ENCODE peak calls at places on chromosomes 12 and 14, in six cellular contexts. V is AG04450; G is upper lobe of right lung; R is CD4-positive, alpha-beta memory T cell; Q is CD4-positive, alpha-beta T cell; E is CD8-positive, alpha-beta memory T cell. M is an unnamed sample.

GRCh38 chr12:32454866-32455265 is 55.5 kb downstream of the FGD4 start:
- DNase-seq in V (no peak), G (no peak), R (no peak), Q (no peak), E (no peak), M (no peak)

GRCh38 chr14:71141701-71142374 is 234.6 kb downstream of the PCNX1 start:
- DNase-seq in V (no peak), G (no peak), R (no peak), Q (no peak), E (no peak), M (no peak)

GRCh38 chr14:90788031-90788430 is 28.2 kb downstream of the TTC7B start:
- DNase-seq in V (no peak), G (peak), R (no peak), Q (no peak), E (no peak), M (no peak)

GRCh38 chr12:75699728-75700496 is 188.5 kb upstream of the KRR1 start:
- DNase-seq in V (no peak), G (no peak), R (no peak), Q (no peak), E (no peak), M (no peak)

GRCh38 chr12:66191547-66192126 is 2.6 kb downstream of the IRAK3 start:
- DNase-seq in V (no peak), G (no peak), R (no peak), Q (no peak), E (no peak), M (no peak)

GRCh38 chr14:80792756-80793155 is 148.8 kb downstream of the CEP128 start:
- DNase-seq in V (no peak), G (peak), R (no peak), Q (no peak), E (no peak), M (no peak)

GRCh38 chr12:103441437-103442186 is 54.2 kb downstream of the C12orf42 start:
- DNase-seq in V (no peak), G (no peak), R (no peak), Q (peak), E (no peak), M (no peak)

GRCh38 chr14:89032086-89032649 is 207.7 kb downstream of the TTC8 start:
- DNase-seq in V (no peak), G (no peak), R (no peak), Q (no peak), E (no peak), M (no peak)

GRCh38 chr14:96098309-96098998 is 59.3 kb downstream of the C14orf132 start:
- DNase-seq in V (peak), G (peak), R (no peak), Q (no peak), E (no peak), M (no peak)

GRCh38 chr12:56084958-56085543 is 5.1 kb downstream of the ERBB3 start:
- DNase-seq in V (no peak), G (no peak), R (no peak), Q (no peak), E (no peak), M (no peak)

GRCh38 chr14:75229923-75230792 is 48.5 kb upstream of the FOS start:
- DNase-seq in V (no peak), G (peak), R (peak), Q (peak), E (peak), M (no peak)

GRCh38 chr14:62213516-62213915 is 451.3 kb downstream of the SNAPC1 start:
- DNase-seq in V (peak), G (no peak), R (no peak), Q (no peak), E (no peak), M (no peak)

GRCh38 chr14:21556378-21557083 is 23.3 kb downstream of the OR10G3 start:
- DNase-seq in V (no peak), G (no peak), R (no peak), Q (no peak), E (no peak), M (no peak)

GRCh38 chr14:99188721-99189120 is 83.3 kb downstream of the BCL11B start:
- DNase-seq in V (no peak), G (no peak), R (peak), Q (no peak), E (peak), M (no peak)

GRCh38 chr12:12376636-12377448 is 20.0 kb downstream of the BORCS5 start:
- DNase-seq in V (peak), G (no peak), R (peak), Q (peak), E (no peak), M (peak)

GRCh38 chr12:131636940-131637750 is 73.7 kb upstream of the SFSWAP start:
- DNase-seq in V (no peak), G (no peak), R (no peak), Q (no peak), E (no peak), M (no peak)

GRCh38 chr14:64891839-64892375 is 12.2 kb upstream of the SPTB start:
- DNase-seq in V (peak), G (no peak), R (peak), Q (peak), E (no peak), M (no peak)

GRCh38 chr14:68787235-68787727 is 5.6 kb downstream of the ZFP36L1 start:
- DNase-seq in V (no peak), G (no peak), R (peak), Q (no peak), E (no peak), M (no peak)

GRCh38 chr12:53236443-53237111 is 4.6 kb upstream of the RARG start:
- DNase-seq in V (no peak), G (no peak), R (peak), Q (no peak), E (peak), M (no peak)

GRCh38 chr12:131102991-131103609 is 149.4 kb downstream of the ADGRD1 start:
- DNase-seq in V (no peak), G (peak), R (peak), Q (no peak), E (no peak), M (peak)

GRCh38 chr14:73209943-73210342 is 27.4 kb upstream of the PAPLN start:
- DNase-seq in V (no peak), G (no peak), R (no peak), Q (no peak), E (no peak), M (no peak)

GRCh38 chr14:83287300-83287699 is 1753.6 kb upstream of the SEL1L start:
- DNase-seq in V (no peak), G (no peak), R (no peak), Q (no peak), E (no peak), M (no peak)

GRCh38 chr12:81187686-81188085 is 109.8 kb downstream of the ACSS3 start:
- DNase-seq in V (no peak), G (no peak), R (no peak), Q (no peak), E (no peak), M (no peak)

GRCh38 chr14:89767861-89768268 is 186.7 kb downstream of the EFCAB11 start:
- DNase-seq in V (no peak), G (no peak), R (peak), Q (peak), E (peak), M (no peak)

GRCh38 chr12:13962699-13963098 is 18.7 kb downstream of the GRIN2B start:
- DNase-seq in V (no peak), G (no peak), R (no peak), Q (no peak), E (no peak), M (peak)

GRCh38 chr12:105109465-105110212 is 2.1 kb downstream of the WASHC4 start:
- DNase-seq in V (no peak), G (no peak), R (no peak), Q (no peak), E (no peak), M (no peak)

GRCh38 chr14:92613681-92614260 is 100.2 kb downstream of the RIN3 start:
- DNase-seq in V (no peak), G (no peak), R (no peak), Q (no peak), E (no peak), M (no peak)

GRCh38 chr14:72525087-72525909 is 368.6 kb downstream of the DPF3 start:
- DNase-seq in V (no peak), G (no peak), R (no peak), Q (no peak), E (no peak), M (no peak)

GRCh38 chr14:59484611-59485174 is 376 bp downstream of the JKAMP start:
- DNase-seq in V (no peak), G (no peak), R (no peak), Q (no peak), E (no peak), M (no peak)

GRCh38 chr12:120583478-120584030 is 2.4 kb upstream of the POP5 start:
- DNase-seq in V (peak), G (peak), R (peak), Q (peak), E (peak), M (peak)

GRCh38 chr12:120579179-120579578 is 2.0 kb downstream of the POP5 start:
- DNase-seq in V (no peak), G (no peak), R (no peak), Q (no peak), E (no peak), M (no peak)

GRCh38 chr12:120580787-120581723 is at the start of gene POP5:
- DNase-seq in V (peak), G (peak), R (peak), Q (peak), E (peak), M (peak)

GRCh38 chr12:120584343-120585149 is 3.3 kb upstream of the POP5 start:
- DNase-seq in V (no peak), G (peak), R (peak), Q (peak), E (peak), M (peak)

DNA sequence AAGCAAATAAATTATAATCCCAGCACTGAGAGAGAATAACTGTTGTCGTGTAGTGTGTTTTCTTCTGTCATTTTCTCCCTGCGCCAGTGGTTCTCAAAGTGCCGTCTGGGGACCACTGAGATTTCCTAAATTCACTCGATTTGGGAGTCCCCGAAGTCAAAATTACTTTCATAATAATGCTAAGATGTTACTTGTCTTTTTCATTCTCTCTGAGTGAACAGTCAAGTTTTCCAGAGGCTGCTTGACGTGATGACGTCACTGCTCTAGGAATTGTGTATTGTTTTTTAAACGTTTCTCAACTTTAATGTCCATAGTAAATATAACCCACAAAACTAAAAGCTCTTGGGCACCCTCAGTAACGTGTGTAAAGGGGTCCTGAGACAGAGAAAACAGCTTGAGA is 796 bp upstream of the POP5 start:
- DNase-seq in V (no peak), G (no peak), R (no peak), Q (no peak), E (no peak), M (no peak)
- H3K27ac ChIP-seq in V (no peak), G (no peak), R (peak), Q (no peak), E (peak), M (no peak)

DNA sequence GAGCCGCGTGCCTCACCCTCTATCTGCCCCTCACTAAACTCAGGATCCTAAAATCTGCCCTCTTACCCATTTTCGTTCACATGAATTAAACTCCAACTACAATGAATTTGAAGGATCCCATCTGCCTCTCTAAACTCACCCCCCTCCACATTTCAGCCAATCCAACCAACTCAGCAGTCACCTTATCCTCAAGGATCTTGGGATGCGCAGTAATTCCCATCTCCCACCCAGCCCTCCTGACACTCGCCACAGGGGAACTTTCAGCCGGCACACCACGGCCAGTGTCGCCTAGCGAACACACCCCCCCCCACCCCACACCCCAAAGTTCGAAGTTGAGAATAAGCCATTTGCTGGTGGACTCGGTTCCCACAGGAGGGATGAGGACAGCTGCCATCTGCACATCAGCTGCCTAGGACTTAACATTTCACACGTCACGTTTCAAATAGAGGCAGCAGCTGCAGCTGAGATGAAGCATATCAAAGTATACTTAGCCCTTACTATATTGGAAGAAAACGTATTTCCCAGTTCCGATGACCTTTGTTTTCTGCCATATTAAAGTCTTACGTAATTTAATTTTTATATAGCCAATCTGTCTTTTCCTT is 8.7 kb upstream of the SELPLG start:
- DNase-seq in V (no peak), G (no peak), R (no peak), Q (no peak), E (no peak), M (no peak)
- H3K27ac ChIP-seq in V (peak), G (peak), R (no peak), Q (no peak), E (no peak), M (peak)

DNA sequence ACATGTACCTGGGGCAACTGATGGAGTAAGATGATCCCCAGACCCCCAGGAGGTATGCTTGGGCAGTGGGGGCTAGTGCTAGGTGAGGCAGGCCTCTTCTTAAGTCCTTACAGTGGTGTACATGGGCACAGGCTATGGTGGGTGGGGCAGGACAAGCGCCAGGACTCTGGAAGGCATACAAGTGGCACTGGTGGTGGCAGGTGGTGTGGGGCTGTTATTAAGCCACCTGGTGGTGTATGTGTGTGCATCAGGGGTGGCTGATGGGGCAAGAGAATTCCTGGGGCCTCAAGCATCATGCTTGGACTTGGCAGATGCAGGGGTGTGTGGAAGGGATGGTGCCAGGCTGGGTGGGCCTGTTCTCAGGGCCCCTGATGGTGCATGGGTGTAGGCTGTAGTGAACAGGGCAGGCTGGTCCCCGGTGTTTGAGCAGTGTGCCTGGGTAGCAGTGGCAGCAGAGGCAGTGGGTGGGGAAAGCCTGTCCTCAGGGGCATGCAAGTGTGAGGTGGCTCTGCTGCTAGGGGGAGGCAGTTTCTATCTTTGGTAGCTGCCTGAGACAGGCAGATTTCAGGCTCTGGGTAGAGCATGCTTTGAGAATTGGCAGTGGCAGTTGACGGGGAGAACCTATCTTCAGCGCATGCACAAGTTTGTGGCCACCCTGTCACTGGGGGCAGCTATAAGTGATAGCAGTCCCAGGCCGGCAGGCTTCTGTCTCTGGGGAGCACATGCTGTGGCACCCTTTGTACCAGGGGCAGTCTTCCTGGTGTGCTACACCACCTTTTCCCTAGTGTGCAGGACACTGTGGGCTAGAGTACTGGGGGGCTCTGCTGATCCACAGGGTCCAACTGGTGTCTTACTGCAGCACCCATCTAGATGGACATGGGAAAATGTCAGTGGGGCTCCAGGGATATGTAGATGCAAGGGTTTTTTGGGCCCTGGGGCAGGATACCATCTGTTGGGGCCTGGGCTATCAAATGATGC is 52.6 kb upstream of the ABCD2 start:
- DNase-seq in V (no peak), G (no peak), R (no peak), Q (no peak), E (no peak), M (no peak)
- H3K27ac ChIP-seq in V (no peak), G (no peak), R (no peak), Q (no peak), E (no peak), M (no peak)

GRCh38 chr14:104179564-104180129 is 41.3 kb downstream of the KIF26A start:
- DNase-seq in V (no peak), G (no peak), R (no peak), Q (no peak), E (no peak), M (peak)
- H3K27ac ChIP-seq in V (no peak), G (no peak), R (no peak), Q (no peak), E (no peak), M (no peak)

GRCh38 chr14:53850714-53851296 is 105.8 kb downstream of the BMP4 start:
- DNase-seq in V (no peak), G (no peak), R (no peak), Q (no peak), E (no peak), M (no peak)
- H3K27ac ChIP-seq in V (no peak), G (no peak), R (no peak), Q (no peak), E (no peak), M (no peak)

GRCh38 chr12:67759829-67760228 is 111.3 kb downstream of the DYRK2 start:
- DNase-seq in V (no peak), G (no peak), R (no peak), Q (no peak), E (no peak), M (no peak)

GRCh38 chr12:67764055-67764454 is 115.5 kb downstream of the DYRK2 start:
- DNase-seq in V (no peak), G (no peak), R (no peak), Q (no peak), E (no peak), M (no peak)

GRCh38 chr12:67754933-67755697 is 106.6 kb downstream of the DYRK2 start:
- DNase-seq in V (no peak), G (peak), R (no peak), Q (no peak), E (no peak), M (peak)

GRCh38 chr12:67760586-67761275 is 112.2 kb downstream of the DYRK2 start:
- DNase-seq in V (no peak), G (no peak), R (no peak), Q (no peak), E (no peak), M (no peak)

GRCh38 chr12:67758119-67758873 is 109.8 kb downstream of the DYRK2 start:
- DNase-seq in V (no peak), G (no peak), R (no peak), Q (no peak), E (no peak), M (no peak)
- H3K27ac ChIP-seq in V (no peak), G (no peak), R (no peak), Q (no peak), E (no peak), M (no peak)

GRCh38 chr14:56341766-56342418 is 223.7 kb downstream of the PELI2 start:
- DNase-seq in V (peak), G (no peak), R (no peak), Q (no peak), E (no peak), M (no peak)
- H3K27ac ChIP-seq in V (peak), G (peak), R (no peak), Q (no peak), E (no peak), M (peak)